ENCODE peak calls at places on chromosomes 11 and 22, in five cellular contexts. One of them, this sample, is unnamed.

GRCh38 chr22:36027579-36027959 is 1.1 kb downstream of the RBFOX2 start:
- DNase-seq in neuronal stem cell: no peak
- DNase-seq in effector memory CD4-positive, alpha-beta T cell: no peak
- DNase-seq in mesothelial cell of epicardium: peak
- DNase-seq in activated T-cell treated with anti-CD3 and anti-CD28 coated beads for 24 hours: no peak
- DNase-seq in this sample: no peak

GRCh38 chr11:128157423-128158298 is 429.7 kb downstream of the ETS1 start:
- DNase-seq in effector memory CD4-positive, alpha-beta T cell: peak
- DNase-seq in neuronal stem cell: peak
- DNase-seq in activated T-cell treated with anti-CD3 and anti-CD28 coated beads for 24 hours: peak
- DNase-seq in mesothelial cell of epicardium: peak
- DNase-seq in this sample: no peak

GRCh38 chr11:125874556-125875124 is 12.8 kb upstream of the HYLS1 start:
- DNase-seq in activated T-cell treated with anti-CD3 and anti-CD28 coated beads for 24 hours: peak
- DNase-seq in effector memory CD4-positive, alpha-beta T cell: no peak
- DNase-seq in neuronal stem cell: peak
- DNase-seq in mesothelial cell of epicardium: peak
- DNase-seq in this sample: no peak

GRCh38 chr11:124970925-124971324 is 16.9 kb downstream of the CCDC15 start:
- DNase-seq in neuronal stem cell: no peak
- DNase-seq in mesothelial cell of epicardium: no peak
- DNase-seq in activated T-cell treated with anti-CD3 and anti-CD28 coated beads for 24 hours: no peak
- DNase-seq in effector memory CD4-positive, alpha-beta T cell: no peak
- DNase-seq in this sample: peak

GRCh38 chr11:1073851-1074243 is 827 bp upstream of the MUC2 start:
- DNase-seq in neuronal stem cell: no peak
- DNase-seq in mesothelial cell of epicardium: no peak
- DNase-seq in activated T-cell treated with anti-CD3 and anti-CD28 coated beads for 24 hours: no peak
- DNase-seq in effector memory CD4-positive, alpha-beta T cell: no peak
- DNase-seq in this sample: no peak

GRCh38 chr11:8247312-8247711 is 16.4 kb downstream of the LMO1 start:
- DNase-seq in mesothelial cell of epicardium: no peak
- DNase-seq in neuronal stem cell: no peak
- DNase-seq in effector memory CD4-positive, alpha-beta T cell: no peak
- DNase-seq in activated T-cell treated with anti-CD3 and anti-CD28 coated beads for 24 hours: no peak
- DNase-seq in this sample: no peak

GRCh38 chr22:18035740-18036139 is 11.4 kb upstream of the MICAL3 start:
- DNase-seq in mesothelial cell of epicardium: no peak
- DNase-seq in activated T-cell treated with anti-CD3 and anti-CD28 coated beads for 24 hours: no peak
- DNase-seq in effector memory CD4-positive, alpha-beta T cell: no peak
- DNase-seq in neuronal stem cell: no peak
- DNase-seq in this sample: no peak

GRCh38 chr11:86942212-86942611 is 13.0 kb downstream of the FZD4 start:
- DNase-seq in mesothelial cell of epicardium: no peak
- DNase-seq in neuronal stem cell: no peak
- DNase-seq in effector memory CD4-positive, alpha-beta T cell: no peak
- DNase-seq in activated T-cell treated with anti-CD3 and anti-CD28 coated beads for 24 hours: no peak
- DNase-seq in this sample: no peak

GRCh38 chr22:38137876-38138687 is 27.6 kb upstream of the BAIAP2L2 start:
- DNase-seq in effector memory CD4-positive, alpha-beta T cell: no peak
- DNase-seq in mesothelial cell of epicardium: no peak
- DNase-seq in activated T-cell treated with anti-CD3 and anti-CD28 coated beads for 24 hours: no peak
- DNase-seq in neuronal stem cell: no peak
- DNase-seq in this sample: no peak

GRCh38 chr22:34099278-34099677 is 179.0 kb upstream of the LARGE1 start:
- DNase-seq in effector memory CD4-positive, alpha-beta T cell: no peak
- DNase-seq in activated T-cell treated with anti-CD3 and anti-CD28 coated beads for 24 hours: no peak
- DNase-seq in neuronal stem cell: no peak
- DNase-seq in mesothelial cell of epicardium: no peak
- DNase-seq in this sample: no peak

GRCh38 chr22:38570841-38571364 is 920 bp upstream of the DMC1 start:
- DNase-seq in effector memory CD4-positive, alpha-beta T cell: no peak
- DNase-seq in mesothelial cell of epicardium: peak
- DNase-seq in neuronal stem cell: peak
- DNase-seq in activated T-cell treated with anti-CD3 and anti-CD28 coated beads for 24 hours: peak
- DNase-seq in this sample: no peak

GRCh38 chr11:119791047-119791446 is 62.0 kb upstream of the NECTIN1 start:
- DNase-seq in neuronal stem cell: no peak
- DNase-seq in effector memory CD4-positive, alpha-beta T cell: no peak
- DNase-seq in activated T-cell treated with anti-CD3 and anti-CD28 coated beads for 24 hours: no peak
- DNase-seq in mesothelial cell of epicardium: no peak
- DNase-seq in this sample: no peak

GRCh38 chr11:70312401-70313357 is 42.2 kb downstream of the PPFIA1 start:
- DNase-seq in neuronal stem cell: no peak
- DNase-seq in activated T-cell treated with anti-CD3 and anti-CD28 coated beads for 24 hours: no peak
- DNase-seq in mesothelial cell of epicardium: no peak
- DNase-seq in effector memory CD4-positive, alpha-beta T cell: no peak
- DNase-seq in this sample: no peak

GRCh38 chr11:133929401-133930052 is 27.2 kb downstream of the IGSF9B start:
- DNase-seq in effector memory CD4-positive, alpha-beta T cell: no peak
- DNase-seq in neuronal stem cell: no peak
- DNase-seq in mesothelial cell of epicardium: no peak
- DNase-seq in activated T-cell treated with anti-CD3 and anti-CD28 coated beads for 24 hours: no peak
- DNase-seq in this sample: no peak